ENCODE peak calls at places on chromosome 7, in four cellular contexts. W is thyroid gland, J is heart left ventricle, F is body of pancreas. N is an unnamed sample.

GRCh38 chr7:17448479-17449423 is 150.3 kb downstream of the AHR start:
- DNase-seq in F (no peak), J (no peak), W (no peak), N (no peak)

GRCh38 chr7:157513162-157513621 is 176.4 kb downstream of the DNAJB6 start:
- DNase-seq in J (no peak), F (no peak), W (no peak), N (no peak)

GRCh38 chr7:77674878-77675277 is 21.4 kb upstream of the RSBN1L start:
- DNase-seq in W (peak; percentile 59), J (no peak), F (peak; percentile 87), N (no peak)

GRCh38 chr7:63008366-63008765 is 990.3 kb upstream of the ZNF722 start:
- DNase-seq in W (no peak), F (no peak), J (no peak), N (no peak)

GRCh38 chr7:129949292-129950133 is 3.2 kb downstream of the UBE2H start:
- DNase-seq in W (peak; percentile 38), J (no peak), F (peak; percentile 45), N (peak; percentile 37)

GRCh38 chr7:2115739-2116065 is 117.0 kb downstream of the MAD1L1 start:
- DNase-seq in J (no peak), W (no peak), F (no peak), N (no peak)

GRCh38 chr7:55939514-55940123 is 12.1 kb upstream of the MRPS17 start:
- DNase-seq in F (no peak), J (no peak), W (no peak), N (no peak)

GRCh38 chr7:1691601-1692499 is 21.8 kb downstream of the ELFN1 start:
- DNase-seq in J (peak; percentile 51), F (peak; percentile 86), W (no peak), N (peak; percentile 14)

GRCh38 chr7:43834463-43835251 is 34.7 kb downstream of the MRPS24 start:
- DNase-seq in W (no peak), F (no peak), J (no peak), N (no peak)

GRCh38 chr7:155769701-155770100 is 42.6 kb downstream of the SHH start:
- DNase-seq in F (no peak), W (no peak), J (no peak), N (no peak)

GRCh38 chr7:119515962-119516361 is 757.0 kb upstream of the KCND2 start:
- DNase-seq in W (no peak), F (no peak), J (no peak), N (no peak)

GRCh38 chr7:83162402-83163256 is at the start of gene PCLO:
- DNase-seq in J (peak; percentile 41), W (peak; percentile 94), F (peak; percentile 93), N (peak; percentile 66)

GRCh38 chr7:134920026-134920758 is 66.1 kb upstream of the AGBL3 start:
- DNase-seq in J (no peak), W (no peak), F (no peak), N (no peak)

GRCh38 chr7:132750056-132750455 is 173.8 kb upstream of the PLXNA4 start:
- DNase-seq in F (no peak), J (no peak), W (no peak), N (no peak)

GRCh38 chr7:25093268-25093802 is 31.7 kb downstream of the CYCS start:
- DNase-seq in J (peak; percentile 60), W (peak; percentile 63), F (peak; percentile 54), N (peak; percentile 32)

DNA sequence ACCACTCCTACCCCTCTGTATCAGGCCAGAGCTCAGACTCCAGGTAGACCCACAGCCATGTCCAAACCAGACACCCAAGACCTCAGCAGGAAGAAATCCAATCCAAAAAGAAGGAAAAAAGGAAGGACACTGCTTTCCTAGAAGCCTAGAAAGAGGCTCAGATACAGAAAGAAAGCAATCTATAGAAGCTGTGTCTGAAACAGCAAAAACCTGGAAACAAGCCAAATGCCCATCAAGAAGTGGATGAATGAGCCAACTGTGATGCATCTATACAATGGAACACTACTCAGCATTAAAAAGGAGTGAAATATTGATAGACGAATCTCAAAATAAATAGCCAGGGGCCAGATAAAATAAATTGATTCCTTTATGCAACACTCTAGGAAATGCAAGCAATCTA is 31.6 kb downstream of the GRB10 start:
- DNase-seq in J (no peak), F (no peak), W (no peak), N (no peak)
- TF ChIP-seq POLR2A in J (no peak), F (no peak), W (no peak), N (no peak)

GRCh38 chr7:107171496-107171895 is 2.7 kb downstream of the HBP1 start:
- DNase-seq in F (no peak), W (no peak), J (no peak), N (peak; percentile 33)
- H3K4me1 ChIP-seq in F (peaks cover 52% of the 10 kb centered on the region), W (peaks cover 39% of the 10 kb centered on the region), J (peaks cover 38% of the 10 kb centered on the region), N (peaks cover 17% of the 10 kb centered on the region)

GRCh38 chr7:75721426-75721825 is 17.3 kb downstream of the HIP1 start:
- DNase-seq in J (no peak), W (no peak), F (no peak), N (no peak)
- H3K36me3 ChIP-seq in J (no peaks in the 10 kb centered on the region), W (no peaks in the 10 kb centered on the region), F (no peaks in the 10 kb centered on the region), N (no peaks in the 10 kb centered on the region)

GRCh38 chr7:494906-495305 is 24.7 kb downstream of the PDGFA start:
- DNase-seq in F (peak; percentile 14), J (no peak), W (no peak), N (no peak)
- TF ChIP-seq POLR2A in F (no peak), J (no peak), W (no peak), N (no peak)

N was measured in ovary.